ENCODE peak calls at places on chromosomes 12 and 14, in four cellular contexts. P is H7; G is naive thymus-derived CD8-positive, alpha-beta T cell; V is neural crest cell. Z is an unnamed sample.

GRCh38 chr12:42299392-42300308 is 26.2 kb downstream of the ZCRB1 start:
- DNase-seq in V (no peak), G (no peak), P (no peak), Z (no peak)

GRCh38 chr14:50734950-50735697 is 67.0 kb upstream of the SAV1 start:
- DNase-seq in V (no peak), P (no peak), G (no peak), Z (no peak)

GRCh38 chr14:47208434-47208833 is 467.0 kb downstream of the MDGA2 start:
- DNase-seq in V (no peak), G (no peak), P (no peak), Z (no peak)

GRCh38 chr12:97960741-97961608 is 498.4 kb downstream of the RMST start:
- DNase-seq in P (peak; percentile 2), V (peak; percentile 53), G (no peak), Z (no peak)

GRCh38 chr12:117662220-117662619 is 300.8 kb upstream of the NOS1 start:
- DNase-seq in P (no peak), V (no peak), G (no peak), Z (no peak)

GRCh38 chr14:102182190-102182589 is 42.5 kb downstream of the WDR20 start:
- DNase-seq in G (no peak), V (no peak), P (no peak), Z (no peak)

GRCh38 chr12:26520154-26520553 is 312.8 kb downstream of the ITPR2 start:
- DNase-seq in G (no peak), P (no peak), V (no peak), Z (no peak)

GRCh38 chr12:50185975-50186663 is 18.9 kb upstream of the CERS5 start:
- DNase-seq in G (no peak), P (no peak), V (no peak), Z (no peak)

GRCh38 chr14:103057372-103058208 is at the start of gene CDC42BPB:
- DNase-seq in P (peak; percentile 98), G (peak; percentile 69), V (peak; percentile 75), Z (peak; percentile 76)

GRCh38 chr14:68441532-68441931 is 351.3 kb downstream of the ZFP36L1 start:
- DNase-seq in P (no peak), G (no peak), V (no peak), Z (no peak)

GRCh38 chr12:102061096-102061555 is 665 bp downstream of the WASHC3 start:
- DNase-seq in P (no peak), G (no peak), V (no peak), Z (no peak)

GRCh38 chr12:27511031-27511722 is 12.8 kb upstream of the PPFIBP1 start:
- DNase-seq in G (no peak), P (no peak), V (no peak), Z (no peak)

GRCh38 chr12:76310110-76310509 is 38.1 kb downstream of the BBS10 start:
- DNase-seq in P (no peak), G (no peak), V (no peak), Z (no peak)

GRCh38 chr12:68620528-68620927 is 9.8 kb downstream of the RAP1B start:
- DNase-seq in V (no peak), P (no peak), G (no peak), Z (no peak)

GRCh38 chr12:119803391-119803791 is 73.7 kb downstream of the CIT start:
- DNase-seq in P (peak; percentile 75), G (no peak), V (peak; percentile 30), Z (no peak)

GRCh38 chr12:62252576-62252975 is 7.6 kb upstream of the USP15 start:
- DNase-seq in V (no peak), G (no peak), P (no peak), Z (no peak)

GRCh38 chr12:80419660-80420059 is 24.4 kb upstream of the PTPRQ start:
- DNase-seq in P (no peak), G (no peak), V (no peak), Z (no peak)

GRCh38 chr12:107449891-107450290 is 235.7 kb upstream of the PWP1 start:
- DNase-seq in G (no peak), V (no peak), P (no peak), Z (no peak)

GRCh38 chr12:113077859-113078256 is 21.3 kb downstream of the DTX1 start:
- DNase-seq in G (no peak), V (no peak), P (peak; percentile 85), Z (no peak)

GRCh38 chr12:31370645-31371620 is 45.0 kb upstream of the SINHCAF start:
- DNase-seq in P (peak; percentile 77), G (no peak), V (peak; percentile 47), Z (no peak)

GRCh38 chr12:121942145-121942718 is 23.8 kb downstream of the CFAP251 start:
- DNase-seq in G (no peak), P (no peak), V (no peak), Z (no peak)

GRCh38 chr12:124654666-124655316 is 87.4 kb upstream of the NCOR2 start:
- DNase-seq in V (no peak), P (peak; percentile 60), G (no peak), Z (no peak)

GRCh38 chr12:2877959-2878732 is 1.1 kb downstream of the RHNO1 start:
- DNase-seq in G (no peak), V (no peak), P (peak; percentile 49), Z (no peak)

GRCh38 chr12:89695100-89695499 is 13.5 kb downstream of the ATP2B1 start:
- DNase-seq in G (no peak), P (no peak), V (no peak), Z (no peak)

GRCh38 chr12:57772429-57773322 is at the start of gene EEF1AKMT3:
- DNase-seq in G (no peak), P (peak; percentile 86), V (peak; percentile 34), Z (no peak)

GRCh38 chr12:1217191-1217949 is 226.3 kb downstream of the ERC1 start:
- DNase-seq in G (no peak), P (no peak), V (no peak), Z (no peak)

GRCh38 chr12:124109760-124110159 is 136.7 kb downstream of the ZNF664 start:
- DNase-seq in G (no peak), V (no peak), P (peak; percentile 88), Z (no peak)

GRCh38 chr12:113831486-113831885 is 134.6 kb downstream of the RBM19 start:
- DNase-seq in V (no peak), G (no peak), P (no peak), Z (no peak)

GRCh38 chr12:52074006-52074405 is 4.2 kb downstream of the ATG101 start:
- DNase-seq in V (no peak), P (no peak), G (no peak), Z (no peak)